ENCODE peak calls at places on chromosomes 1 and 21, in eight cellular contexts. R is stimulated activated naive CD4-positive, alpha-beta T cell; X is pons; S is stimulated activated naive CD8-positive, alpha-beta T cell treated with anti-CD3 and anti-CD28 coated beads, Interleukin-15, Interleukin-2, amounts not matched to agents 100 U/mL and 50 U/mL, for 24 hours; M is COR-L47; P is B cell; Q is effector CD8-positive, alpha-beta T cell; C is effector memory CD4-positive, alpha-beta T cell. F is an unnamed sample.

GRCh38 chr1:67861856-67862516 is 28.7 kb upstream of the GNG12 start:
- DNase-seq in R (no peak), X (no peak), S (no peak), M (no peak), P (no peak), Q (no peak), C (no peak), F (no peak)

GRCh38 chr1:50103615-50104081 is 5.1 kb upstream of the ELAVL4 start:
- DNase-seq in R (no peak), X (no peak), S (no peak), M (no peak), P (no peak), Q (no peak), C (no peak), F (no peak)

GRCh38 chr1:70334436-70334835 is 20.1 kb downstream of the ANKRD13C start:
- DNase-seq in R (no peak), X (no peak), S (no peak), M (no peak), P (no peak), Q (no peak), C (no peak), F (no peak)

GRCh38 chr1:67597336-67597735 is 87.7 kb upstream of the GADD45A start:
- DNase-seq in R (no peak), X (no peak), S (no peak), M (no peak), P (no peak), Q (no peak), C (no peak), F (no peak)

GRCh38 chr21:33212159-33212851 is 17.4 kb upstream of the IFNAR2 start:
- DNase-seq in R (no peak), X (no peak), S (no peak), M (no peak), P (no peak), Q (no peak), C (no peak), F (no peak)

GRCh38 chr1:38662141-38662540 is 197.4 kb downstream of the RRAGC start:
- DNase-seq in R (no peak), X (peak; percentile 28), S (no peak), M (no peak), P (no peak), Q (no peak), C (no peak), F (no peak)

GRCh38 chr1:111139234-111139955 is 498 bp downstream of the DRAM2 start:
- DNase-seq in R (peak; percentile 68), X (peak; percentile 62), S (peak; percentile 63), M (peak; percentile 74), P (peak; percentile 77), Q (peak; percentile 69), C (peak; percentile 41), F (peak; percentile 67)

GRCh38 chr1:38686306-38687255 is 173.0 kb downstream of the RRAGC start:
- DNase-seq in R (no peak), X (no peak), S (no peak), M (no peak), P (no peak), Q (no peak), C (no peak), F (no peak)

GRCh38 chr21:41065539-41065938 is 102.4 kb upstream of the BACE2 start:
- DNase-seq in R (no peak), X (no peak), S (no peak), M (no peak), P (no peak), Q (no peak), C (no peak), F (no peak)

GRCh38 chr1:22039594-22040347 is 12.7 kb upstream of the CDC42 start:
- DNase-seq in R (peak; percentile 87), X (no peak), S (peak; percentile 87), M (peak; percentile 86), P (peak; percentile 79), Q (peak; percentile 73), C (peak; percentile 86), F (peak; percentile 80)

GRCh38 chr21:27681038-27681437 is 714.1 kb upstream of the ADAMTS5 start:
- DNase-seq in R (no peak), X (no peak), S (no peak), M (no peak), P (no peak), Q (no peak), C (no peak), F (no peak)

GRCh38 chr1:39088658-39089057 is 62.5 kb downstream of the NDUFS5 start:
- DNase-seq in R (no peak), X (no peak), S (no peak), M (no peak), P (no peak), Q (no peak), C (no peak), F (no peak)

GRCh38 chr1:81221564-81221963 is 579.2 kb upstream of the ADGRL2 start:
- DNase-seq in R (no peak), X (no peak), S (no peak), M (no peak), P (no peak), Q (no peak), C (no peak), F (no peak)

GRCh38 chr1:22825790-22826189 is 115.2 kb downstream of the EPHB2 start:
- DNase-seq in R (no peak), X (no peak), S (no peak), M (no peak), P (no peak), Q (no peak), C (no peak), F (no peak)

GRCh38 chr1:7224081-7224534 is 438.9 kb downstream of the CAMTA1 start:
- DNase-seq in R (no peak), X (no peak), S (no peak), M (no peak), P (no peak), Q (no peak), C (no peak), F (no peak)

GRCh38 chr1:96581786-96582185 is 139.8 kb upstream of the PTBP2 start:
- DNase-seq in R (no peak), X (no peak), S (no peak), M (no peak), P (no peak), Q (no peak), C (no peak), F (no peak)

GRCh38 chr1:2088434-2088833 is 38.2 kb downstream of the PRKCZ start:
- DNase-seq in R (no peak), X (peak; percentile 53), S (no peak), M (no peak), P (no peak), Q (no peak), C (no peak), F (no peak)

GRCh38 chr1:19744335-19744743 is 55.4 kb downstream of the TMCO4 start:
- DNase-seq in R (no peak), X (no peak), S (no peak), M (no peak), P (no peak), Q (no peak), C (no peak), F (no peak)

GRCh38 chr21:42285569-42286245 is 29.5 kb downstream of the TFF3 start:
- DNase-seq in R (no peak), X (no peak), S (no peak), M (no peak), P (no peak), Q (no peak), C (no peak), F (peak; percentile 50)

GRCh38 chr1:117388328-117388727 is 21.1 kb downstream of the MAN1A2 start:
- DNase-seq in R (no peak), X (no peak), S (no peak), M (no peak), P (no peak), Q (no peak), C (no peak), F (no peak)

GRCh38 chr1:67612690-67613322 is 72.2 kb upstream of the GADD45A start:
- DNase-seq in R (no peak), X (no peak), S (no peak), M (no peak), P (no peak), Q (no peak), C (no peak), F (no peak)

GRCh38 chr21:41447356-41447755 is 21.3 kb downstream of the MX1 start:
- DNase-seq in R (no peak), X (no peak), S (no peak), M (no peak), P (no peak), Q (no peak), C (no peak), F (no peak)

GRCh38 chr1:107228704-107229103 is 87.9 kb downstream of the NTNG1 start:
- DNase-seq in R (no peak), X (no peak), S (no peak), M (no peak), P (no peak), Q (no peak), C (no peak), F (no peak)

GRCh38 chr21:32392299-32392879 is 423 bp downstream of the URB1 start:
- DNase-seq in R (no peak), X (no peak), S (no peak), M (no peak), P (no peak), Q (no peak), C (no peak), F (no peak)

GRCh38 chr1:206839857-206840256 is 25.6 kb upstream of the IL20 start:
- DNase-seq in R (no peak), X (no peak), S (no peak), M (no peak), P (no peak), Q (no peak), C (no peak), F (no peak)

GRCh38 chr1:175152006-175152652 is 40.4 kb downstream of the KIAA0040 start:
- DNase-seq in R (peak; percentile 46), X (peak; percentile 35), S (peak; percentile 77), M (no peak), P (peak; percentile 61), Q (peak; percentile 49), C (peak; percentile 58), F (peak; percentile 69)